ENCODE peak calls at places on chromosomes 6 and 20, in seven cellular contexts. D is IMR-90, Q is H1, R is mesendoderm, C is mesenchymal stem cell, B is H9, M is trophoblast cell. H is an unnamed sample.

GRCh38 chr6:170446841-170447560 is 106.1 kb downstream of the PSMB1 start:
- DNase-seq in D (no peak), Q (no peak), R (no peak), C (no peak), B (no peak), M (no peak), H (no peak)

GRCh38 chr20:1401431-1401907 is 8.6 kb upstream of the FKBP1A start:
- DNase-seq in D (no peak), Q (no peak), R (no peak), C (no peak), B (no peak), M (peak), H (no peak)

GRCh38 chr20:57581202-57582028 is 20.5 kb downstream of the PCK1 start:
- DNase-seq in D (no peak), Q (no peak), R (no peak), C (no peak), B (no peak), M (peak), H (no peak)

GRCh38 chr6:88008821-88009220 is 38.8 kb upstream of the SPACA1 start:
- DNase-seq in D (no peak), Q (no peak), R (no peak), C (no peak), B (no peak), M (no peak), H (no peak)

GRCh38 chr20:46351357-46352058 is 43.2 kb upstream of the CDH22 start:
- DNase-seq in D (no peak), Q (no peak), R (no peak), C (no peak), B (no peak), M (no peak), H (no peak)

GRCh38 chr6:15769471-15770088 is 106.8 kb upstream of the DTNBP1 start:
- DNase-seq in D (no peak), Q (no peak), R (no peak), C (peak), B (no peak), M (no peak), H (no peak)

GRCh38 chr20:14488756-14489479 is 151.5 kb upstream of the FLRT3 start:
- DNase-seq in D (no peak), Q (no peak), R (peak), C (no peak), B (no peak), M (no peak), H (no peak)

GRCh38 chr6:24547243-24547642 is 52.5 kb downstream of the ALDH5A1 start:
- DNase-seq in D (no peak), Q (peak), R (peak), C (no peak), B (peak), M (no peak), H (no peak)

GRCh38 chr6:168102093-168102985 is 23.3 kb upstream of the FRMD1 start:
- DNase-seq in D (no peak), Q (no peak), R (no peak), C (no peak), B (no peak), M (no peak), H (no peak)

GRCh38 chr6:146912730-146913680 is 291.2 kb upstream of the STXBP5 start:
- DNase-seq in D (no peak), Q (no peak), R (no peak), C (peak), B (no peak), M (no peak), H (no peak)

DNA sequence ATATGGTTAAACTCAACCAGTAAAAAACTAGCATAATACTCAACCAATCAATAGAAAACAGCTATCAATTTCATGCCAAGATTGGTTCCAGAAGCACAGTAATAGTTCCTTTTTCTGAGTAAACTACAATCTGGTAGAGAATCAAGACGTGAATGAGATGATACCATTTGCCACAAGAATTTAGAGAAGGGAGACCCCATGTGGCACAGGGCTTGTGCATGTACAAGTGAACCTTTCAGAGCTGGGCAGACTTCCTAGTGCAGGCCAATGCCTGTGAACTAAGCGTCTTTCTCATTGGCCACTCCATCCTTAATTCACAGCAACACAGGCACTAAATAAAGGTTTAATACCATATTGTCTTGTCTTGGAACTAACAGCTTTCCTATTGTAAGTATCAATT is 213.5 kb downstream of the RFPL4B start:
- DNase-seq in D (no peak), Q (no peak), R (peak), C (no peak), B (no peak), M (no peak), H (no peak)
- H3K4ac ChIP-seq in D (no peak), Q (no peak), R (no peak), C (no peak), B (no peak), M (no peak), H (no peak)

DNA sequence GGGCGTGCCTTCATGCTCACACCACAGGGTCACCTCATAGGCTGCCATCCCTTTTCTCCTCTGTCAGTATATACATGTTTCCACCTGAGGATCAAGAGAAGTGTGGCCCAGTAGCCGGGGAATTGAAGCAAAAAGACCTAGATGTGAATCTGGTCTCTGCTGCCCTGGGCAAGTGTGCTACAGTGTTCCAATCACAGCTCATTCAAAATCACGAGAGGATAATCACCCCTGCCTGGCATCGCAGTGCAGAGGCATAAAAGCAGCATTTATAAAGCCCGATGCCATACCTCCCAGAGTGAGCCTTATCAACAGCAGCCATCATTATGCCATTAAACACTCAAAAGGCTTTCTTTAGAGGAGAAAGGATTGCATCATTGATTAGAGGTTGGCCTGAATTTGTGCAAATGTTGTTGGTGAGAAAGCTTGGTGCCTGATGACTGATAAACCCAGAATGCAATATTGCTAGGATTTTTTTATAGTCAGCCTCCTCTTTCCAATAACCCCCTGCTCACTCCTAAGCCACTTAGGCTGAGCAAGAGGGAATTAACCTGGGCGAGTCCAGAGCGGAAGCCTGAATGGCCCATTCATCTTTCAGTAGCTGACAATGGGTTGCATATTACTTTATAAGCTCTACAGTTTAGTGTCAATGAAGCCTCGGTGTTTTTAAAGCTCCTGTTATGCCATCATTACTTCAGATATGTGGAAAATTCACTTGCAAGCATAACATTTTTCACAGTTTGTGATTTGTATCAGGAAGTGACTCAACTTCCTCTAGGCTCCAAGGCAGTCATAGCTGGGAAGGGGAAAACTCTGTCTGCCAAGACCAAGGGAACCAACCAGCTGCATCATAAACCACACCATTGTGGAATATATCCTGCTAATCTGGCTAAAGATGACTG is 92.5 kb upstream of the NXT1 start:
- DNase-seq in D (peak), Q (peak), R (peak), C (peak), B (no peak), M (peak), H (no peak)
- H3K4ac ChIP-seq in D (peak), Q (no peak), R (no peak), C (peak), B (no peak), M (no peak), H (no peak)

GRCh38 chr20:25120462-25120861 is 38.5 kb upstream of the VSX1 start:
- DNase-seq in D (no peak), Q (peak), R (no peak), C (no peak), B (no peak), M (no peak), H (no peak)
- H3K4ac ChIP-seq in D (no peak), Q (no peak), R (no peak), C (no peak), B (no peak), M (no peak), H (no peak)

DNA sequence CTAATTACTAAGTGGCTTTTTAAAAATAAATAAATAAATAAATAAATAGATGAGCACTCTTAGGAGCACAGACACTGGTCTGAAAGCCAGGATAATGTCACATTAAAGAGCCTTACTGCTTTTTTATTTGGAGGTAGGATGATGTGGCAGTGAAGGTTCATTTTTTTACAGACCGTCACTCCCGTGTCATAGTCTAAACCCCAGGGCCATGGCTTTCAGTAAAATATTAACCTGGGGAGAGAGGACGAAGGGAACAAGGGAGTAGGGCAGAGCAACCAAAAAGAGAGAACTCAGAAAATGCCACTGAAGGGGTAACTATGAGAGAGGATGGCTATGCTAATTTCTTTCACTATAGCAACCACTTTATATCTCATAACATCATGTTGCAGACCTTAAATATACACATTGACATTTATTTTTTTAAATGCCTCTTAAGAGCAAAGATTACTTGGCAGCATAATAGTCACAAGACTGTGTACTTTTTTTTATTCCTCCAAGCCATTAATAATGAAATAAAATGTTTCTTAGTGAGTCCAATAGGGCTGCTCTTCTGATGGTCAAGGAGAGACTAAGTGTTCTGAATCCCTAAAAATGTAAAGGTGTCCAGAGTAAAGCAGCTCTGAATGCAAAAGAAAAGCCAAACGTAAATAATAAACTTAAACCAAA is 100.9 kb upstream of the SIM1 start:
- DNase-seq in D (no peak), Q (no peak), R (no peak), C (no peak), B (no peak), M (no peak), H (no peak)
- H3K4ac ChIP-seq in D (no peak), Q (no peak), R (no peak), C (no peak), B (no peak), M (no peak), H (no peak)

GRCh38 chr6:4491501-4492260 is 284.5 kb upstream of the CDYL start:
- DNase-seq in D (peak), Q (no peak), R (no peak), C (peak), B (no peak), M (peak), H (no peak)

GRCh38 chr6:4496284-4496683 is 279.9 kb upstream of the CDYL start:
- DNase-seq in D (no peak), Q (no peak), R (no peak), C (no peak), B (no peak), M (peak), H (no peak)
- H3K4ac ChIP-seq in D (no peak), Q (no peak), R (no peak), C (no peak), B (no peak), M (no peak), H (no peak)

H was measured in neuronal stem cell.